ENCODE peak calls at places on chromosomes 7 and 10, in four cellular contexts. O is AG09309, M is B cell, G is H9. D is an unnamed sample.

GRCh38 chr7:95865716-95866371 is 93.5 kb downstream of the DYNC1I1 start:
- DNase-seq in O (peak), M (no peak), G (peak), D (no peak)

GRCh38 chr7:379456-380225 is 89.7 kb downstream of the FOXL3 start:
- DNase-seq in O (no peak), M (peak), G (peak), D (peak)

GRCh38 chr10:119538632-119539358 is 3.7 kb downstream of the RGS10 start:
- DNase-seq in O (no peak), M (no peak), G (no peak), D (no peak)

GRCh38 chr7:77184990-77185389 is 14.6 kb downstream of the FGL2 start:
- DNase-seq in O (peak), M (no peak), G (no peak), D (no peak)

GRCh38 chr10:34713875-34714274 is 101.2 kb downstream of the PARD3 start:
- DNase-seq in O (no peak), M (no peak), G (no peak), D (no peak)

GRCh38 chr10:72297281-72297967 is 23.7 kb downstream of the DDIT4 start:
- DNase-seq in O (peak), M (peak), G (no peak), D (no peak)

GRCh38 chr10:1007583-1007982 is 18.1 kb downstream of the IDI2 start:
- DNase-seq in O (no peak), M (no peak), G (no peak), D (no peak)

GRCh38 chr10:128386231-128386630 is 260.0 kb upstream of the MKI67 start:
- DNase-seq in O (no peak), M (no peak), G (no peak), D (peak)

GRCh38 chr10:59090804-59091203 is 85.6 kb upstream of the PHYHIPL start:
- DNase-seq in O (no peak), M (no peak), G (no peak), D (no peak)

GRCh38 chr7:83738436-83738835 is 89.5 kb upstream of the SEMA3E start:
- DNase-seq in O (no peak), M (no peak), G (no peak), D (no peak)

GRCh38 chr10:76649723-76650127 is 987.9 kb downstream of the KCNMA1 start:
- DNase-seq in O (peak), M (no peak), G (no peak), D (no peak)

DNA sequence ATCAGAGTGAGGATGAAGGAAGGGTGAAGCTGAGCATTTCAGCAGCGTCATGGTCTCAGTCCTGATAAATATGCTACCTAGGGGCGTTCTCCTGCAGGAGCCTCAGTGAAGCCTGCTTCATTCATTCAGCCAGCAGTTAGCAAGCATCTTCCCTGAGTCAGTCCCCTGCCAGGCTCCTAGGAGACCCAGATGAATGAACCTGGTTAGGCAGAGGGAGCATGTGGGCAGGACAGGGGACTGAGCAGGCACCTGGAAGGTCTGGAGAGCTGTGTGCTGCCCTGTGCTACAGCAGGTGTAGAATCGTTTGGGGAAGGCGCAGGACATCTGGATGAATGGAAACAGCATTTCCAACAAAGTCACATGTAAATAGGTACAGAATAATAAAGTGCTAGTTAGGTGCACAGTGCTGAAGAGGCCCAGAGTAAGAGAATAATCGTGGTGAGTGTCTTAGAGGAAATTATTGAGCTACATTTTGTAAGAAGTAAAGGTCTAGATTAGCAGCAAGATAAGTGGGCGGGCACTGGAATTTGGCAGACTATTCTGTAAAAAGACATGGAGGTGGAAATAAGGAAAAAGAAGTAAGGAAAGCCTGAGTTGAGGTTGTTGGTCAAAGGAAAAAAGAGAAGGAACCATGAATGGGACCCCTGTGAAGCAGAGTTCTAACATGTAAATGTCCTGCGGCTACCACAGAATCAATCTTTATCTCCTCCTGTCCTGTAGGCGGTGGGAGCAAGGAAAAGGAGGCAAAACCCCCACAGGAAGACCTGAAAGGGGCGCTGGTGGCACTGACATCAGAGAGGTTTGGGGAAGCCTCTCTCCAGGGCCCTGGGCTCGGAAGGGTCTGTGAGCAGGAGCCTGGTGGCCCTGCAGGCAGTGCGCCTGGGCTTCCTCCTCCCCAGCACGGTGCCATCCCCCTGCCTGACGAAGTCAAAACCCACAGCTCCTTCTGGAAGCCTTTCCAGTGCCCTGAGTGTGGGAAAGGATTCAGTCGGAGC is 12.0 kb downstream of the ZSCAN25 start:
- DNase-seq in O (no peak), M (no peak), G (peak), D (no peak)
- TF ChIP-seq CTCF in O (no peak), M (no peak), G (no peak), D (no peak)

GRCh38 chr7:93092757-93093370 is 24.9 kb downstream of the SAMD9 start:
- DNase-seq in O (peak), M (no peak), G (no peak), D (no peak)
- TF ChIP-seq CTCF in O (peak), M (peak), G (peak), D (no peak)

GRCh38 chr7:100088621-100089457 is at the start of gene COPS6:
- DNase-seq in O (no peak), M (peak), G (peak), D (peak)
- TF ChIP-seq CTCF in O (no peak), M (no peak), G (no peak), D (no peak)

GRCh38 chr7:23467731-23468720 is 2.3 kb downstream of the IGF2BP3 start:
- DNase-seq in O (no peak), M (peak), G (peak), D (peak)

GRCh38 chr7:23468721-23469149 is 1.6 kb downstream of the IGF2BP3 start:
- DNase-seq in O (no peak), M (peak), G (no peak), D (peak)

GRCh38 chr7:23467281-23467680 is 3.0 kb downstream of the IGF2BP3 start:
- DNase-seq in O (no peak), M (no peak), G (no peak), D (peak)

GRCh38 chr7:23458044-23458443 is 12.2 kb downstream of the IGF2BP3 start:
- DNase-seq in O (no peak), M (no peak), G (no peak), D (no peak)

DNA sequence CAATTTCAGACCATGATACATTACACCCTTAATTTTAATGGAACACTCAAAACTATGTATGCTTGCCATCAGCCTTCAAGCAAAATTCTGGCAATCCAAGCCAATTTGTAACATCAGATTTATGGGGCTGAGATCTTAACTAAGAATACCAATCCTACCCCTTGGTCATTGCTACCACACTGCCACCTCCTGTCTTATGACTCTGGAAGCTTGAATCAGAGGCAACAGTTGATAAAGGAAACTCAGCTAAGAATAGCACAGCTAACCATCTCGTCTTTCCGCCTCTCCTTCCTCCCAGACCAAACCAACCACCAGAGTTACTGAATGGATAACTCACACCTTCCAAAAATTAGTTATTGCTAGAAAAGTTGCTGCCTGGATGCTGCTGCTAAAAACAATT is 7.4 kb downstream of the IGF2BP3 start:
- DNase-seq in O (peak), M (peak), G (no peak), D (no peak)
- TF ChIP-seq CTCF in O (peak), M (peak), G (peak), D (no peak)

GRCh38 chr10:97888641-97889262 is 39.1 kb downstream of the GOLGA7B start:
- DNase-seq in O (peak), M (no peak), G (peak), D (no peak)
- TF ChIP-seq CTCF in O (peak), M (no peak), G (peak), D (no peak)